ENCODE peak calls at places on chromosomes 4 and X, in seven cellular contexts. J is body of pancreas, U is endothelial cell of umbilical vein, O is upper lobe of left lung, M is A549, Q is GM12891, F is suprapubic skin. L is an unnamed sample.
A peak's percentile ranks its signal among the peaks of the same experiment; 100 is the strongest.

GRCh38 chr4:15691346-15692140 is 9.9 kb downstream of the FAM200B start:
- DNase-seq in J (no peak), U (peak; percentile 19), O (no peak), M (peak; percentile 49), Q (no peak), F (no peak), L (no peak)

GRCh38 chr4:104394409-104394813 is 100.3 kb downstream of the CXXC4 start:
- DNase-seq in J (no peak), U (no peak), O (no peak), M (no peak), Q (no peak), F (no peak), L (peak; percentile 2)

GRCh38 chrX:70436380-70436779 is 8.3 kb upstream of the DLG3 start:
- DNase-seq in J (no peak), U (no peak), O (no peak), M (no peak), Q (no peak), F (no peak), L (no peak)

GRCh38 chr4:3371038-3371437 is 70.7 kb upstream of the HGFAC start:
- DNase-seq in J (no peak), U (peak; percentile 38), O (peak; percentile 68), M (no peak), Q (no peak), F (no peak), L (no peak)

GRCh38 chr4:173859091-173859713 is 329.2 kb upstream of the HAND2 start:
- DNase-seq in J (no peak), U (no peak), O (no peak), M (no peak), Q (no peak), F (no peak), L (no peak)

GRCh38 chr4:137998666-137999429 is 243.3 kb downstream of the SLC7A11 start:
- DNase-seq in J (no peak), U (no peak), O (no peak), M (no peak), Q (no peak), F (no peak), L (no peak)

GRCh38 chrX:107025538-107025937 is 25.5 kb upstream of the MORC4 start:
- DNase-seq in J (no peak), U (peak; percentile 29), O (no peak), M (peak; percentile 38), Q (no peak), F (no peak), L (peak; percentile 2)

GRCh38 chr4:65381648-65382047 is 288.6 kb downstream of the EPHA5 start:
- DNase-seq in J (no peak), U (no peak), O (no peak), M (no peak), Q (no peak), F (no peak), L (no peak)

GRCh38 chrX:63350551-63350950 is 581 bp downstream of the SPIN4 start:
- DNase-seq in J (peak; percentile 25), U (peak; percentile 30), O (no peak), M (peak; percentile 23), Q (no peak), F (no peak), L (no peak)

GRCh38 chrX:68659385-68659784 is 11.9 kb downstream of the STARD8 start:
- DNase-seq in J (no peak), U (no peak), O (no peak), M (no peak), Q (no peak), F (no peak), L (no peak)

GRCh38 chr4:140947507-140947906 is 185.8 kb downstream of the RNF150 start:
- DNase-seq in J (peak; percentile 15), U (peak; percentile 32), O (peak; percentile 43), M (peak; percentile 45), Q (no peak), F (no peak), L (no peak)

GRCh38 chrX:136046295-136046894 is 61.2 kb downstream of the SLC9A6 start:
- DNase-seq in J (no peak), U (peak; percentile 44), O (no peak), M (no peak), Q (no peak), F (no peak), L (no peak)

GRCh38 chr4:157221426-157221894 is 932 bp downstream of the GRIA2 start:
- DNase-seq in J (no peak), U (no peak), O (no peak), M (no peak), Q (no peak), F (no peak), L (no peak)

GRCh38 chr4:55124337-55125076 is 888 bp downstream of the KDR start:
- DNase-seq in J (no peak), U (peak; percentile 37), O (peak; percentile 33), M (no peak), Q (no peak), F (no peak), L (no peak)

GRCh38 chr4:55125763-55126541 is 557 bp upstream of the KDR start:
- DNase-seq in J (no peak), U (peak; percentile 39), O (no peak), M (no peak), Q (no peak), F (no peak), L (no peak)

GRCh38 chr4:55123791-55124190 is 1.6 kb downstream of the KDR start:
- DNase-seq in J (no peak), U (peak; percentile 45), O (no peak), M (no peak), Q (no peak), F (no peak), L (no peak)

GRCh38 chr4:55127053-55127452 is 1.7 kb upstream of the KDR start:
- DNase-seq in J (no peak), U (no peak), O (no peak), M (no peak), Q (no peak), F (no peak), L (no peak)

DNA sequence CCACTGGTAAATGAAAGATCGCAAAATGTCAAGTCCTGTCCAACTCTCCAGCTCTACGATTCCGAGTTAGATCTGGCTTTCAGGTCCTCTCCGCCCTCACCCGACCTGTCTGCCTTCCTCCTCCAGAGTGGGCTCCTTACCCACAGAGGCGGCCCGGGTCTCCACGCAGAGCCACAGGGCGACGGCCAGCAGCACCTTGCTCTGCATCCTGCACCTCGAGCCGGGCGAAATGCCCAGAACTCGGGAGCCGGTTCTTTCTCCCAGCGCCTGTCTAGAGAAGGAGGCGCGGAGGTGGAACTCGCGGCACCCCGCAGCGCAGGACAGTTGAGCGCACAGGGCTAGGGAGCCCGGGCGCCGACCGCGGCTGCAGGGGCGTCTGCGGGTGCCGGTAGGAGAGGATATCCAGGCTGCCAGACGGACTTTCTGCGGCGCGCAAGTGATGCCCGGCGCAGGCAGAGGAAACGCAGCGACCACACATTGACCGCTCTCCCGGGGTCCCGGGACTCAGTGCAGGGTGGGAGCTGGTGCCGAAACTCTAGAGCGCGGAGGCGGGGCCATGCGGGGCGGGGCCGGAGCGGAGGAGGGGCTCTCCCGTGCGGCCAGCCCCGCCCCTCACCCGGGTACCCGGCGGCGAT is at the start of gene KDR:
- DNase-seq in J (peak; percentile 15), U (peak; percentile 68), O (peak; percentile 92), M (no peak), Q (no peak), F (peak; percentile 57), L (no peak)
- TF ChIP-seq POLR2A in J (peak; percentile 48), U (peak; percentile 98), O (peak; percentile 45), M (no peak), Q (no peak), F (no peak), L (no peak)

DNA sequence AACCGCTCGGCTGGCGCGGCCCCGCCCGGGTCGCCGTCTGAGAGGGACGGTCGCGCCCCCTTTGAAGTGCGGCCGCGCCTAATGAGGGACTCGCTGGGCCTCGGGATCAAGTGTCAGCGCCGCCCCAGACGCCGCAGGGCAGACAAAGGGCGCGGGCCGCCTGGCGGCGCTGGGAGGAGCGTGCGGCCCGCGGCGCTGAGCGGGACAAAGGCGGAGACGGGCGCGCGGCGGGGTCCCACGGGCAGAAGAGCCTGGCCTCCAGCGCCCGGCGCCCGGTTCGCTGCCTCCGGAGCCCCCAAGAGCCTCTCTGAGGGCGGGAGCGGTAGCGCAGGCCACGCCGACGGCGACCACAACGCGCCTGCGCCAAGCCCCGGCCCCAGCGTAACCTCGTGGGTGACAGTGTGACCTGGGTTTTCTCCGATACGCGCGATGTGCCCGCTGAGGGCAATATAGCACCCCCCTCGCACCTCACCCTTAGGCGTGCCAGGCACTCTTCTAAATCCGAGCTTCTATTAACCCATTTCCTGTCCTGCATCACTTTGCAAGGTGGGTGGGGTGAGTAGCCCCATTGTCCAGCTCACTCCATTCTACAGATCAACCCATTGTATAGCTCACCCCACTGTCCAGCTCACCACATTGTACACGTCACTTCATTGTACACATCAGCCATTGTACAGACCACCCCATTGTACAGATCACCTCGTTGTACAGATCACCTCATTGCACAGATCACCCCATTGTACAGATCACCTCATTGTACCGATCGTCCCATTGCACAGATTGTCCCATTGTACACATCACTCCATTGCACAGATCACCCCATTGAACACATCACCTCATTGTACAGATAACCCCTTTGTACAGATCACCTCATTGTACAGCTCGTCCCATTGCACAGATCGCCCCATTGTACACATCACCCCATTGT is 33.7 kb upstream of the STX18 start:
- DNase-seq in J (peak; percentile 54), U (peak; percentile 64), O (peak; percentile 94), M (peak; percentile 55), Q (peak; percentile 78), F (peak; percentile 69), L (peak; percentile 51)
- TF ChIP-seq POLR2A in J (peak; percentile 13), U (peak; percentile 58), O (peak; percentile 42), M (peak; percentile 27), Q (no peak), F (no peak), L (peak; percentile 34)

GRCh38 chrX:123859828-123860505 is at the start of gene XIAP:
- DNase-seq in J (peak; percentile 85), U (peak; percentile 85), O (peak; percentile 93), M (peak; percentile 96), Q (peak; percentile 69), F (peak; percentile 87), L (peak; percentile 67)
- TF ChIP-seq POLR2A in J (peak; percentile 90), U (no peak), O (peak; percentile 62), M (peak; percentile 31), Q (peak; percentile 62), F (peak; percentile 31), L (peak; percentile 59)

GRCh38 chr4:23068756-23069155 is 376.0 kb downstream of the GBA3 start:
- DNase-seq in J (no peak), U (no peak), O (no peak), M (no peak), Q (no peak), F (no peak), L (no peak)
- TF ChIP-seq POLR2A in J (no peak), U (no peak), O (no peak), M (no peak), Q (no peak), F (no peak), L (no peak)